ENCODE peak calls at places on chromosomes 12 and 14, in seven cellular contexts. V, X, I, J, T, G and H are unnamed samples.

GRCh38 chr14:101505216-101505970 is 55.9 kb upstream of the DIO3 start:
- DNase-seq in V (peak; percentile 48), X (no peak), I (no peak), J (no peak), T (no peak), G (peak; percentile 24), H (no peak)

GRCh38 chr12:124713436-124714082 is 146.1 kb upstream of the NCOR2 start:
- DNase-seq in V (no peak), X (peak; percentile 78), I (peak; percentile 36), J (no peak), T (no peak), G (peak; percentile 36), H (no peak)

GRCh38 chr12:53265783-53266182 is 2.3 kb upstream of the ESPL1 start:
- DNase-seq in V (no peak), X (no peak), I (no peak), J (no peak), T (no peak), G (no peak), H (no peak)

GRCh38 chr14:24075485-24076301 is 4.3 kb downstream of the CPNE6 start:
- DNase-seq in V (no peak), X (no peak), I (no peak), J (no peak), T (no peak), G (peak; percentile 54), H (no peak)

GRCh38 chr14:20294636-20295035 is 11.1 kb downstream of the TTC5 start:
- DNase-seq in V (no peak), X (no peak), I (no peak), J (no peak), T (no peak), G (no peak), H (no peak)

GRCh38 chr14:22427771-22428228 is 161.2 kb downstream of the DAD1 start:
- DNase-seq in V (no peak), X (no peak), I (no peak), J (no peak), T (no peak), G (no peak), H (no peak)

GRCh38 chr12:20214286-20214685 is 154.1 kb upstream of the PDE3A start:
- DNase-seq in V (no peak), X (no peak), I (no peak), J (no peak), T (no peak), G (no peak), H (peak; percentile 27)

GRCh38 chr12:28899951-28900350 is 249.1 kb upstream of the FAR2 start:
- DNase-seq in V (no peak), X (no peak), I (no peak), J (no peak), T (no peak), G (no peak), H (no peak)

GRCh38 chr14:70022771-70023445 is 143.7 kb downstream of the SMOC1 start:
- DNase-seq in V (no peak), X (no peak), I (no peak), J (no peak), T (no peak), G (no peak), H (no peak)

GRCh38 chr12:3288690-3289089 is 202.3 kb upstream of the PRMT8 start:
- DNase-seq in V (no peak), X (no peak), I (no peak), J (no peak), T (no peak), G (no peak), H (no peak)

GRCh38 chr14:21215130-21215878 is 53.9 kb downstream of the HNRNPC start:
- DNase-seq in V (no peak), X (no peak), I (no peak), J (no peak), T (no peak), G (no peak), H (no peak)

GRCh38 chr12:4024701-4025419 is 151.7 kb upstream of the PARP11 start:
- DNase-seq in V (no peak), X (no peak), I (no peak), J (no peak), T (no peak), G (no peak), H (no peak)

GRCh38 chr12:45549503-45549902 is 180.0 kb upstream of the ARID2 start:
- DNase-seq in V (no peak), X (no peak), I (no peak), J (no peak), T (no peak), G (no peak), H (no peak)

GRCh38 chr12:52975820-52976573 is 27.1 kb downstream of the KRT18 start:
- DNase-seq in V (peak; percentile 60), X (no peak), I (no peak), J (no peak), T (no peak), G (peak; percentile 66), H (no peak)

GRCh38 chr14:90444077-90444696 is 47.4 kb downstream of the CALM1 start:
- DNase-seq in V (no peak), X (no peak), I (no peak), J (no peak), T (no peak), G (no peak), H (no peak)

GRCh38 chr12:109612975-109613502 is 39.4 kb downstream of the MVK start:
- DNase-seq in V (no peak), X (no peak), I (no peak), J (no peak), T (no peak), G (no peak), H (no peak)

GRCh38 chr12:72219937-72220336 is 52.2 kb upstream of the TRHDE start:
- DNase-seq in V (no peak), X (no peak), I (no peak), J (no peak), T (no peak), G (no peak), H (no peak)

GRCh38 chr14:38762436-38762835 is 340.6 kb downstream of the SEC23A start:
- DNase-seq in V (no peak), X (no peak), I (no peak), J (no peak), T (no peak), G (no peak), H (no peak)

GRCh38 chr12:126107659-126108058 is 1042.4 kb downstream of the AACS start:
- DNase-seq in V (no peak), X (no peak), I (no peak), J (no peak), T (no peak), G (no peak), H (no peak)

GRCh38 chr14:87522575-87522974 is 470.4 kb downstream of the GALC start:
- DNase-seq in V (no peak), X (no peak), I (no peak), J (no peak), T (no peak), G (no peak), H (no peak)

GRCh38 chr14:61643546-61643945 is 51.8 kb upstream of the HIF1A start:
- DNase-seq in V (no peak), X (no peak), I (no peak), J (no peak), T (no peak), G (no peak), H (no peak)